ENCODE peak calls at places on chromosome 5, in four cellular contexts. T is H9, F is Peyer's patch, R is HCT116. G is an unnamed sample.

GRCh38 chr5:80408976-80409926 is 1.4 kb downstream of the ZFYVE16 start:
- DNase-seq in T (no peak), F (no peak), R (no peak), G (no peak)

GRCh38 chr5:37847978-37848425 is 8.2 kb upstream of the GDNF start:
- DNase-seq in T (peak; percentile 55), F (no peak), R (no peak), G (no peak)

GRCh38 chr5:137145726-137146125 is 353.4 kb downstream of the SPOCK1 start:
- DNase-seq in T (no peak), F (no peak), R (no peak), G (no peak)

GRCh38 chr5:1838013-1838412 is 36.8 kb downstream of the NDUFS6 start:
- DNase-seq in T (no peak), F (no peak), R (no peak), G (no peak)

GRCh38 chr5:122352331-122352730 is 40.3 kb downstream of the SNCAIP start:
- DNase-seq in T (no peak), F (no peak), R (no peak), G (no peak)

GRCh38 chr5:148740966-148741742 is 85.3 kb upstream of the ADRB2 start:
- DNase-seq in T (no peak), F (no peak), R (peak; percentile 54), G (no peak)

GRCh38 chr5:32130865-32131264 is 43.3 kb downstream of the GOLPH3 start:
- DNase-seq in T (no peak), F (no peak), R (no peak), G (no peak)

GRCh38 chr5:103444333-103445038 is 118.1 kb downstream of the NUDT12 start:
- DNase-seq in T (no peak), F (no peak), R (no peak), G (no peak)

GRCh38 chr5:39992617-39993203 is 567.9 kb upstream of the DAB2 start:
- DNase-seq in T (no peak), F (no peak), R (no peak), G (no peak)

GRCh38 chr5:151195622-151196021 is 28.3 kb downstream of the CCDC69 start:
- DNase-seq in T (no peak), F (peak; percentile 12), R (no peak), G (no peak)

GRCh38 chr5:43854697-43855292 is 251.8 kb downstream of the NNT start:
- DNase-seq in T (no peak), F (no peak), R (no peak), G (no peak)

GRCh38 chr5:170630711-170631141 is 126.9 kb downstream of the KCNIP1 start:
- DNase-seq in T (no peak), F (no peak), R (no peak), G (no peak)

GRCh38 chr5:119355244-119355635 is 579 bp upstream of the TNFAIP8 start:
- DNase-seq in T (peak; percentile 78), F (peak; percentile 53), R (no peak), G (peak; percentile 52)

GRCh38 chr5:74543162-74543995 is 97.1 kb downstream of the ENC1 start:
- DNase-seq in T (peak; percentile 63), F (no peak), R (peak; percentile 82), G (no peak)

GRCh38 chr5:28523887-28524637 is 1485.7 kb upstream of the CDH9 start:
- DNase-seq in T (no peak), F (no peak), R (no peak), G (no peak)

GRCh38 chr5:94694671-94695070 is 76.2 kb downstream of the SLF1 start:
- DNase-seq in T (no peak), F (no peak), R (no peak), G (no peak)

GRCh38 chr5:176412517-176413254 is 3.7 kb downstream of the CLTB start:
- DNase-seq in T (no peak), F (no peak), R (no peak), G (no peak)

GRCh38 chr5:75640826-75641225 is 29.6 kb downstream of the ANKDD1B start:
- DNase-seq in T (no peak), F (no peak), R (no peak), G (no peak)

GRCh38 chr5:171355302-171355724 is 32.3 kb upstream of the NPM1 start:
- DNase-seq in T (no peak), F (no peak), R (no peak), G (no peak)

GRCh38 chr5:98777295-98777694 is 3.8 kb downstream of the RGMB start:
- DNase-seq in T (no peak), F (no peak), R (no peak), G (no peak)

GRCh38 chr5:462051-462481 is 19.1 kb downstream of the EXOC3 start:
- DNase-seq in T (peak; percentile 25), F (no peak), R (no peak), G (no peak)

DNA sequence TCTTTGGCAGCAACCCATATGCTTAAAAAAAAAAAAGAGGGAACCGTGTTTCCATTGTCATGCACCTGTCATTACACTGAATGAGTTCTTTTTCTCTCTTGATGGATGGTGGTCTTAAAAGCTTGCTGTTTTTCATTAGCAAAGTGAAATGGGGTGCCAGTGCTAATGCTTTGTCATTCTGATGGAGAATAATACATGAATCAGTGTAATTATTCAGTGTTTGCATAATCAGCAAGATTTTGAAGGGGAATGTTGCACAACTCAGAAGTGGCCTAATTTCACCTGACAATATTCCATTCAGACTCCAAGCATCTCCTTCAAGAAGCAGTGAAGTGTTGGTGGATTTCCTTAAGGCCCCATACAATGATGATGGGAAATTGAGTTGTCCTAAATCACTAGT is 38.1 kb downstream of the MAP1B start:
- DNase-seq in T (no peak), F (no peak), R (no peak), G (no peak)
- H3K27ac ChIP-seq in T (no peak overlapping the region), F (no peak overlapping the region), R (no peak overlapping the region), G (no peak overlapping the region)

GRCh38 chr5:142292808-142293207 is 32.0 kb downstream of the SPRY4 start:
- DNase-seq in T (no peak), F (no peak), R (no peak), G (no peak)

GRCh38 chr5:142289708-142290573 is 34.9 kb downstream of the SPRY4 start:
- DNase-seq in T (no peak), F (no peak), R (no peak), G (no peak)

GRCh38 chr5:142290574-142291299 is 34.1 kb downstream of the SPRY4 start:
- DNase-seq in T (no peak), F (no peak), R (no peak), G (no peak)

GRCh38 chr5:142293486-142293885 is 31.3 kb downstream of the SPRY4 start:
- DNase-seq in T (no peak), F (no peak), R (no peak), G (no peak)

DNA sequence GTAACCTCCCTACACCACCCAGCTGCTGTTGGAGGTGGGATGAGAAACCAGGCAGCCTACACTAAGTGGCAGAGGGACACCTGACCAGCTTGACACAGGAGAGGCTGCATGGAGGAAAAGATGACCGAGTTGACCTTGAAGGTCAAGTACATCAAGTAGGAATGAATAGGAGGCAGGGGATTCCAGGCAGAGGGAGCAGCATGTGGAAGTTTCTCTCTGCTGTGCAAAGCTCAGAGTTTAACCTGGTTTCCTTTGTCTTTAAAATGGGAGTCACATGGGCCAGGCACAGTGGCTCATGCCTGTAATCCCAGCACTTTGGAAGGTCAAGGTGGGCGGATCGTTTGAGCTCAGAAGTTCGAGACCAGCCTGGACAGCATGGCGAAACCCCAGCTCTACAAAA is 32.6 kb downstream of the SPRY4 start:
- DNase-seq in T (no peak), F (no peak), R (no peak), G (no peak)
- H3K4me1 ChIP-seq in T (peaks cover 15% of the 10 kb centered on the region), F (no peaks in the 10 kb centered on the region), R (peaks cover 27% of the 10 kb centered on the region), G (no peaks in the 10 kb centered on the region)

DNA sequence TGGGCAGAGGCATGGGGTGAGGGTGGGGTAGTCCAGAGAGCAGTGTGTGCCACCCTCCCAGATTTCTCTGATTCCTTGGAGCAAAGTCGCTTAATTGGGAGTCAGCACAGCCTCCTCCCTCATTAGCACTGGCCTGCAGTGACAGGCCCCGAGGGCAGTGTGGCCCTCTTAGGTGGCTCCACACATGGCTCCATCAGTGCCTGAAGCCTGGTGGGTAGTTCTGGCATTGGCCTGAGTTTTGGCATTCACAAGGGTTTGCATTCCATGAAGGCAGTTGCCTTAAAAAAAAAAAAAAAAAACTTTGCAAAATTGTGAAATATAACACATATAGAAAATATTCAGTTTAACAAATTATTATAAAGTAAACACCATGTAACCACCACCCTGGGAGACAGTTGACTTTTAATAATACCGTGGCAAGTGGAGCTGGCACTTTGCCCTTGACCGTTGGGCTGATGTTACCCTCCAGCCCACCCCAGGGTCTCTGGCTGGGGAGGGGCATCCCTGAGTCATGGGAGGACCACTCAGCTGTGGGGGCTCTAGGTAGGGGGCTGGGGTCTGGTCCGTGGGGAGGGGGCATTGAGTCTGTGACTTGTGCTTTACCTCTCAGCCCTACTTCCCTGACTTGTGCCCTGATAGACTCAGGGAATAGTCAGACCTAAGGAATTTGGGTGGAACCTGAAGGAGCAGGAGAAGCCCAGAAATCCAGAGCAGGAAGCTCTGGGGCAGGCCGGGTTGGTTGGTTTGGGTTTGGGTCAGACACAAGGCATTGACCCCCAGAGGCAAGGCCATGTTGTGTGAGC is 51.3 kb upstream of the PITX1 start:
- DNase-seq in T (no peak), F (no peak), R (peak; percentile 6), G (no peak)
- TF ChIP-seq CTCF in T (no peak), F (no peak), R (no peak), G (no peak)

GRCh38 chr5:155150012-155150411 is 136.5 kb downstream of the KIF4B start:
- DNase-seq in T (no peak), F (no peak), R (no peak), G (no peak)
- H3K27ac ChIP-seq in T (no peak overlapping the region), F (no peak overlapping the region), R (no peak overlapping the region), G (no peak overlapping the region)

DNA sequence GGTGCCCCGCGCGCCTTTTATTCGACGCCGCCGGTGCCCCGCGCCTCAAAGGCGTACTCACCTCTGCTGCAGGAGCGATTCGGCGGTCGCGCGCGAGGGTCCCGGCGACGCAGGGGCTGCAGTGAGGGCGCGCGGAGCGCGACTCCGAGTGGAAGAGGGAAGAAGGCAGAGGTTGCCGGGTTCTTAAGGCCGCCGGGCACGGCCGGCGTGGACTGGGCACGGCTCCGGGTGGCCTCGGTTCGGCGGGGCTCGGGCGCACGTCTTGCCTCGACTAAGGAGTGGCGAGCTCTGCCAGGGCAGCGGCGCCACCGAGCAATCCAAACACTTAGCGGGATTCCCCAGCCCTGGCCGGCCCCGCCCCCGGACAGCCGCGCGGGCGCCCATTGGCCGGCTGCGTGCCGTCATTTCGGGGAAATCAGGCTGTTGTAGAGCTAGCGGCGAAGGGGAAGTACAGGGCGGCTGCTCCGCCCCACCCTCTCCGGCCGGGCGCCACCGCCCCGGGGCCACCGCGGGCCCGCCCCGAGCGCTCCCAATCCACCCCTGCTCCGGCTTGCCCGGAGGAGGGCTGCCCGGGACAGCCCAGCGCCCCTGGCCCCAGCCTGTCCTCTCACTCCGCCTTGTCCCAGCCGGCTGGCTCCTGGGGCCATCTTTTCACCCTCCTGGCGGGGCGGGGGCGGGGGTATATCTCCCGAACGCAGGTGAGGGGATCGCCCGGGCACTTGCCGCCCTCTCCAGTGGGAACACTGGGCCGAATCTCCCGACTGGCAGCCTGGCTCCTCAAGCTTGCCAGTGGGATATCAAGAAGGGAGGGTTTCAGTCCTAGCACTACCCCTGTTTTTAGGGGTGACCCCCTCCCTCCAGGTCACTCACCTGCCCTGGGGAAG is at the start of gene IRF1:
- DNase-seq in T (peak; percentile 96), F (peak; percentile 95), R (peak; percentile 87), G (peak; percentile 99)
- H3K4me1 ChIP-seq in T (no peaks in the 10 kb centered on the region), F (peaks cover 19% of the 10 kb centered on the region), R (peaks cover 38% of the 10 kb centered on the region), G (peaks cover 75% of the 10 kb centered on the region)

GRCh38 chr5:41722359-41722950 is 147.8 kb downstream of the OXCT1 start:
- DNase-seq in T (no peak), F (no peak), R (no peak), G (peak; percentile 16)
- TF ChIP-seq CTCF in T (peak; percentile 11), F (no peak), R (peak; percentile 3), G (no peak)

G was measured in CD8-positive, alpha-beta T cell.